ENCODE peak calls at places on chromosomes 12 and 14, in six cellular contexts. K is MM.1S, B is cardiac fibroblast, W is heart right ventricle, Z is HCT116, L is esophagus squamous epithelium. I is an unnamed sample.

GRCh38 chr12:106452309-106452708 is 94.8 kb downstream of the POLR3B start:
- DNase-seq in B (no peak), W (no peak), K (no peak), L (no peak), Z (no peak), I (no peak)

GRCh38 chr12:130480231-130480630 is 142.5 kb downstream of the PIWIL1 start:
- DNase-seq in W (no peak), B (no peak), K (no peak), L (no peak), Z (no peak), I (no peak)

GRCh38 chr14:79745046-79745445 is 466.3 kb downstream of the DIO2 start:
- DNase-seq in K (no peak), Z (no peak), W (no peak), L (no peak), B (no peak), I (no peak)

GRCh38 chr14:87993485-87993809 is 465 bp upstream of the GALC start:
- DNase-seq in L (no peak), W (no peak), B (no peak), Z (no peak), K (peak; percentile 10), I (no peak)

GRCh38 chr12:109951751-109952150 is 44.4 kb downstream of the GIT2 start:
- DNase-seq in K (no peak), W (peak; percentile 50), B (peak; percentile 66), Z (peak; percentile 69), L (no peak), I (no peak)

GRCh38 chr14:68182492-68182891 is 362.9 kb downstream of the RAD51B start:
- DNase-seq in L (no peak), W (no peak), Z (no peak), B (no peak), K (peak; percentile 25), I (peak; percentile 82)

GRCh38 chr14:63257299-63257698 is 53.1 kb downstream of the RHOJ start:
- DNase-seq in W (no peak), K (no peak), Z (no peak), L (no peak), B (no peak), I (no peak)

GRCh38 chr12:39125580-39125979 is 220.2 kb upstream of the CPNE8 start:
- DNase-seq in L (no peak), K (no peak), B (no peak), W (no peak), Z (no peak), I (no peak)

GRCh38 chr14:95523818-95524448 is 7.5 kb upstream of the SYNE3 start:
- DNase-seq in L (no peak), Z (no peak), K (no peak), W (no peak), B (peak; percentile 70), I (no peak)

GRCh38 chr12:57161491-57161890 is 14.1 kb upstream of the LRP1-AS start:
- DNase-seq in K (no peak), Z (no peak), B (no peak), L (no peak), W (no peak), I (no peak)

GRCh38 chr12:98198261-98198982 is 317.0 kb upstream of the TMPO start:
- DNase-seq in B (no peak), L (no peak), W (no peak), Z (no peak), K (no peak), I (no peak)
- TF ChIP-seq CTCF in B (no peak), L (no peak), W (no peak), Z (peak; percentile 18), K (no peak), I (no peak)

GRCh38 chr14:54877703-54878021 is 25.0 kb downstream of the GCH1 start:
- DNase-seq in K (no peak), Z (no peak), B (no peak), L (no peak), W (no peak), I (no peak)

GRCh38 chr14:54877015-54877702 is 25.5 kb downstream of the GCH1 start:
- DNase-seq in W (no peak), B (peak; percentile 48), Z (no peak), K (no peak), L (no peak), I (no peak)

GRCh38 chr14:54881235-54881760 is 21.3 kb downstream of the GCH1 start:
- DNase-seq in Z (no peak), L (no peak), K (peak; percentile 51), B (peak; percentile 69), W (no peak), I (peak; percentile 80)

GRCh38 chr14:54881761-54882401 is 20.7 kb downstream of the GCH1 start:
- DNase-seq in K (peak; percentile 18), L (no peak), W (no peak), B (peak; percentile 52), Z (no peak), I (peak; percentile 51)

GRCh38 chr14:54882521-54882920 is 20.1 kb downstream of the GCH1 start:
- DNase-seq in L (no peak), Z (no peak), W (no peak), B (peak; percentile 34), K (no peak), I (no peak)
- H3K4me3 ChIP-seq in L (no peak overlapping the region), Z (no peak overlapping the region), W (no peak overlapping the region), B (no peak overlapping the region), K (peak overlapping the region; percentile 58), I (peak overlapping the region; percentile 55)

GRCh38 chr14:100885196-100886030 is 18.1 kb downstream of the RTL1 start:
- DNase-seq in B (no peak), Z (no peak), L (no peak), K (no peak), W (no peak), I (no peak)
- TF ChIP-seq CTCF in B (no peak), Z (no peak), L (no peak), K (no peak), W (no peak), I (no peak)

GRCh38 chr12:1666215-1666614 is 24.7 kb upstream of the ADIPOR2 start:
- DNase-seq in L (no peak), K (no peak), W (no peak), B (no peak), Z (no peak), I (no peak)
- H3K4me3 ChIP-seq in L (no peak overlapping the region), K (no peak overlapping the region), W (no peak overlapping the region), B (no peak overlapping the region), Z (no peak overlapping the region), I (no peak overlapping the region)

DNA sequence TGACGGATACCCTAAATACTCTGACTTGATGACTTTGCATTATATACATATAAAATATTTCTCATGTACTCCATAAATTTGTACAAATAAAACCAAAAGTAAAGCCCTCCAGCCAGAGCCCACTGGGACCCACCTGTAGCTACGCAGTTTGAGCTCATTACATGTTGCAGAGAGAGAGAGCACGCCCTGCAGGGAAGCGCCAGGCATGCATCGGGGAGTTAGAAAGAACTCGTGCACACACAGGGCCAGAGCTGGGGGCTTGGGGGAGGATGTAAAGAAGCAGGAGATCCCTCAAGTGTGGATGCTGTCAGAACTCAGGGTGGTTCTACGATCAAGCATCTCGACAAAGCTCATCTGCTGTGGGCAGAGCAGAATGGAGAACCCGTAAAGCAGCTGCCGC is 178.5 kb upstream of the RTL1 start:
- DNase-seq in W (no peak), K (no peak), L (no peak), Z (no peak), B (no peak), I (no peak)
- TF ChIP-seq CTCF in W (no peak), K (no peak), L (no peak), Z (no peak), B (no peak), I (no peak)

DNA sequence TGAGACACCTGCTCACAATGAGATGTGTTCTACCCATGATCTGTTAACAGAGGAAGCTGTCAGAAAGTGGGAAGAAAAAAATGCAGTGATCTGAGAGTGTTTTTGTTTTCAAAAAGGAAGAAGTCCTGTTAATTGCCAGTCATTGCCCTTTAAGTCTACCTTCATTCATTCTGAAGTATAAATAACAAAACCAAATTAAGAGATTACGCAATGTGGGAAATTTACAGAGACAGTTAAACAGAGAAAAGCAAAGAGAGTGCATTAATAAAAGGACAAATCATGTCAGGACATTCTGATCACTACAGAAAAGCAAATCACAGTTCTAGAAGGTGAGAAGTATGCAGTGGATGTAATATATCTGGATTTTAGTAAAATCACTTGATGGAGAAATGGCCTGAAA is 154.2 kb downstream of the NRXN3 start:
- DNase-seq in W (no peak), B (no peak), L (no peak), Z (no peak), K (no peak), I (no peak)
- H3K4me3 ChIP-seq in W (no peak overlapping the region), B (no peak overlapping the region), L (no peak overlapping the region), Z (no peak overlapping the region), K (no peak overlapping the region), I (no peak overlapping the region)

GRCh38 chr14:36524874-36525745 is 5.1 kb upstream of the NKX2-1 start:
- DNase-seq in K (no peak), B (no peak), L (no peak), W (no peak), Z (peak; percentile 65), I (peak; percentile 25)

GRCh38 chr14:36522347-36522971 is 2.4 kb upstream of the NKX2-1 start:
- DNase-seq in L (no peak), K (no peak), B (no peak), Z (no peak), W (no peak), I (no peak)

GRCh38 chr14:36522972-36523685 is 3.1 kb upstream of the NKX2-1 start:
- DNase-seq in W (no peak), L (no peak), Z (no peak), K (no peak), B (no peak), I (no peak)

GRCh38 chr14:36525746-36526099 is 5.7 kb upstream of the NKX2-1 start:
- DNase-seq in W (no peak), B (no peak), Z (no peak), L (no peak), K (no peak), I (no peak)

GRCh38 chr14:36524220-36524837 is 4.3 kb upstream of the NKX2-1 start:
- DNase-seq in L (no peak), B (no peak), W (no peak), Z (no peak), K (no peak), I (no peak)
- TF ChIP-seq CTCF in L (no peak), B (no peak), W (no peak), Z (peak; percentile 25), K (no peak), I (no peak)